ENCODE peak calls at places on chromosomes 7 and 10, in eight cellular contexts. N, Y, P, B, H, A, T and U are unnamed samples.

GRCh38 chr7:125857606-125858005 is 928.0 kb upstream of the POT1 start:
- DNase-seq in T (no peak), A (no peak), N (no peak), Y (no peak), B (no peak), H (no peak), P (no peak), U (no peak)

GRCh38 chr10:119821172-119821571 is 51.5 kb downstream of the MCMBP start:
- DNase-seq in A (no peak), P (no peak), Y (no peak), B (no peak), N (no peak), H (no peak), T (no peak), U (no peak)

GRCh38 chr10:34092891-34093290 is 722.2 kb downstream of the PARD3 start:
- DNase-seq in N (no peak), T (no peak), H (no peak), B (no peak), P (no peak), Y (no peak), A (no peak), U (no peak)

GRCh38 chr10:71068811-71069411 is 143.5 kb upstream of the UNC5B start:
- DNase-seq in B (no peak), Y (no peak), P (no peak), H (no peak), A (no peak), N (peak), T (no peak), U (no peak)

GRCh38 chr7:77416621-77417371 is 647 bp upstream of the GSAP start:
- DNase-seq in B (peak), N (no peak), H (no peak), P (no peak), T (no peak), Y (no peak), A (no peak), U (no peak)

GRCh38 chr10:58258977-58259692 is 8.6 kb downstream of the IPMK start:
- DNase-seq in A (no peak), H (no peak), T (no peak), P (no peak), N (no peak), Y (no peak), B (no peak), U (no peak)

GRCh38 chr7:12403287-12404181 is at the start of gene VWDE:
- DNase-seq in A (no peak), H (peak), P (peak), N (no peak), Y (peak), T (peak), B (no peak), U (peak)

GRCh38 chr7:78019457-78020130 is 221.0 kb downstream of the PHTF2 start:
- DNase-seq in T (peak), B (peak), A (peak), H (peak), Y (peak), P (peak), N (peak), U (peak)

GRCh38 chr7:72343991-72344390 is 68.1 kb downstream of the CALN1 start:
- DNase-seq in P (no peak), T (no peak), Y (no peak), B (no peak), A (no peak), H (no peak), N (no peak), U (no peak)

GRCh38 chr10:12622016-12622415 is 272.7 kb downstream of the CAMK1D start:
- DNase-seq in T (no peak), Y (no peak), N (no peak), H (no peak), B (no peak), P (no peak), A (no peak), U (no peak)

GRCh38 chr7:113086431-113086888 is at the start of gene GPR85:
- DNase-seq in Y (peak), P (peak), T (peak), H (peak), A (peak), N (no peak), B (peak), U (no peak)

GRCh38 chr7:55021951-55022617 is 3.3 kb downstream of the EGFR start:
- DNase-seq in A (no peak), T (no peak), B (no peak), H (no peak), N (no peak), Y (no peak), P (no peak), U (no peak)

GRCh38 chr7:115754226-115754625 is 276.3 kb downstream of the TFEC start:
- DNase-seq in Y (no peak), N (no peak), H (no peak), T (no peak), B (peak), A (no peak), P (no peak), U (no peak)

GRCh38 chr7:16446508-16446907 is 19.0 kb downstream of the SOSTDC1 start:
- DNase-seq in T (no peak), B (peak), H (no peak), P (no peak), A (no peak), Y (no peak), N (no peak), U (no peak)

GRCh38 chr10:132471125-132471451 is 66.5 kb upstream of the INPP5A start:
- DNase-seq in N (no peak), P (no peak), B (no peak), Y (no peak), H (no peak), A (no peak), T (no peak), U (no peak)